ENCODE peak calls at places on chromosomes 3 and 15, in five cellular contexts. C, T, W, D and H are unnamed samples.

GRCh38 chr3:59486468-59486964 is 436.7 kb upstream of the CFAP20DC start:
- DNase-seq in T (no peak), C (no peak), D (no peak), W (no peak), H (no peak)

GRCh38 chr3:11545186-11545851 is 98.4 kb downstream of the VGLL4 start:
- DNase-seq in C (no peak), W (no peak), D (peak; percentile 67), T (no peak), H (no peak)

GRCh38 chr3:16148783-16149182 is 25.7 kb upstream of the GALNT15 start:
- DNase-seq in D (peak; percentile 92), T (peak; percentile 91), C (peak; percentile 94), W (peak; percentile 94), H (no peak)

GRCh38 chr15:93362821-93363220 is 273.8 kb upstream of the RGMA start:
- DNase-seq in W (no peak), D (no peak), C (no peak), T (no peak), H (no peak)

GRCh38 chr3:191388823-191389222 is 58.5 kb upstream of the UTS2B start:
- DNase-seq in W (no peak), C (no peak), T (no peak), D (no peak), H (no peak)

GRCh38 chr3:122907471-122907870 is 112.6 kb downstream of the SLC49A4 start:
- DNase-seq in T (no peak), C (no peak), W (no peak), D (no peak), H (no peak)

GRCh38 chr3:157573281-157573680 is 70.1 kb upstream of the VEPH1 start:
- DNase-seq in W (no peak), T (peak; percentile 40), C (peak; percentile 75), D (no peak), H (no peak)

GRCh38 chr3:71185733-71186455 is 397.6 kb downstream of the FOXP1 start:
- DNase-seq in T (no peak), C (no peak), W (no peak), D (no peak), H (no peak)

GRCh38 chr3:113673593-113673992 is 22.8 kb downstream of the USF3 start:
- DNase-seq in W (no peak), T (no peak), C (no peak), D (no peak), H (no peak)

GRCh38 chr3:159616234-159616825 is 372.3 kb upstream of the IL12A start:
- DNase-seq in T (no peak), D (no peak), C (peak; percentile 66), W (no peak), H (peak; percentile 27)

GRCh38 chr15:99443056-99443756 is 122.6 kb upstream of the MEF2A start:
- DNase-seq in D (no peak), T (no peak), W (peak; percentile 3), C (no peak), H (peak; percentile 8)

GRCh38 chr3:14491396-14492190 is 48.5 kb downstream of the GRIP2 start:
- DNase-seq in T (no peak), W (no peak), C (no peak), D (peak; percentile 36), H (no peak)

GRCh38 chr15:76393614-76394013 is 57.0 kb downstream of the ISL2 start:
- DNase-seq in C (no peak), T (peak; percentile 66), D (no peak), W (no peak), H (no peak)

GRCh38 chr15:45134682-45135604 is 5.1 kb downstream of the DUOX1 start:
- DNase-seq in D (no peak), C (no peak), W (no peak), T (no peak), H (no peak)

GRCh38 chr15:50315814-50316630 is 39.0 kb downstream of the GABPB1 start:
- DNase-seq in T (peak; percentile 16), W (no peak), C (peak; percentile 58), D (no peak), H (no peak)

GRCh38 chr3:188776447-188776846 is 395.3 kb upstream of the TPRG1 start:
- DNase-seq in C (peak; percentile 74), W (no peak), D (no peak), T (no peak), H (no peak)

GRCh38 chr3:48662753-48663488 is at the start of gene CELSR3:
- DNase-seq in W (peak; percentile 49), T (peak; percentile 85), D (no peak), C (peak; percentile 91), H (peak; percentile 74)

GRCh38 chr3:58038675-58039302 is 30.6 kb downstream of the FLNB start:
- DNase-seq in W (no peak), D (no peak), C (peak; percentile 57), T (no peak), H (no peak)

GRCh38 chr3:171459130-171459941 is 869 bp downstream of the TNIK start:
- DNase-seq in C (peak; percentile 23), D (peak; percentile 63), W (peak; percentile 17), T (no peak), H (peak; percentile 38)

GRCh38 chr3:143998266-143998665 is 26.6 kb downstream of the DIPK2A start:
- DNase-seq in W (peak; percentile 7), T (no peak), C (peak; percentile 28), D (no peak), H (no peak)

GRCh38 chr3:4271834-4272233 is 31.3 kb upstream of the SETMAR start:
- DNase-seq in W (peak; percentile 28), T (peak; percentile 2), D (no peak), C (peak; percentile 26), H (no peak)

GRCh38 chr3:189632238-189632637 is 1.0 kb downstream of the TP63 start:
- DNase-seq in T (no peak), D (no peak), C (no peak), W (no peak), H (no peak)

GRCh38 chr3:17645074-17645698 is 97.2 kb downstream of the TBC1D5 start:
- DNase-seq in C (peak; percentile 76), D (no peak), T (peak; percentile 51), W (peak; percentile 69), H (no peak)

GRCh38 chr3:17258823-17259436 is 374.2 kb downstream of the PLCL2 start:
- DNase-seq in W (peak; percentile 39), T (no peak), D (no peak), C (peak; percentile 35), H (no peak)

GRCh38 chr3:149480326-149481017 is 6.0 kb downstream of the TM4SF4 start:
- DNase-seq in D (peak; percentile 75), T (peak; percentile 61), W (peak; percentile 91), C (peak; percentile 83), H (peak; percentile 74)

GRCh38 chr3:17580901-17581300 is 161.5 kb downstream of the TBC1D5 start:
- DNase-seq in D (no peak), C (no peak), T (no peak), W (no peak), H (no peak)

GRCh38 chr3:116154389-116154788 is 290.9 kb downstream of the LSAMP start:
- DNase-seq in T (no peak), C (no peak), D (no peak), W (no peak), H (no peak)

DNA sequence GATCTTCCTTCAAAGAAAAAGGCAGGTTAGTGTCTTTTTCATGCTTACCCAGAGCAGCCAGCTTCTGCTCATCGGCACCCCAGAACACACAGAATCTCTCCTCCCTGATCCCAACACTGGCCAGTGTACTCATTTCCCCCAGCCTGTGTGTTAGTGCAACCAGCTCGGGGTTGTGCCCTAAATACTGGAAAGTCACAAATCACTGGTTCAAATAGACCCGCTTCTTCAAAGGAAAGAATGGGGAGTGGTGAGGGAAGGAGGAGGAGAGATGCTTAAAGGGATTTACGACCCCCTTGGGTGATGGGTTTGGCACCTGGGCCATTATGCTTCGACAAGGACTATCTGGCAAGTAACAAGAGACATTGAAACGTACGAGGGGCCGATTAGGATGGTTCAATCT is 114.0 kb downstream of the FOXB1 start:
- DNase-seq in C (no peak), W (no peak), D (no peak), T (no peak), H (no peak)
- H3K4me3 ChIP-seq in C (no peak overlapping the region), W (no peak overlapping the region), D (no peak overlapping the region), T (no peak overlapping the region), H (no peak overlapping the region)

DNA sequence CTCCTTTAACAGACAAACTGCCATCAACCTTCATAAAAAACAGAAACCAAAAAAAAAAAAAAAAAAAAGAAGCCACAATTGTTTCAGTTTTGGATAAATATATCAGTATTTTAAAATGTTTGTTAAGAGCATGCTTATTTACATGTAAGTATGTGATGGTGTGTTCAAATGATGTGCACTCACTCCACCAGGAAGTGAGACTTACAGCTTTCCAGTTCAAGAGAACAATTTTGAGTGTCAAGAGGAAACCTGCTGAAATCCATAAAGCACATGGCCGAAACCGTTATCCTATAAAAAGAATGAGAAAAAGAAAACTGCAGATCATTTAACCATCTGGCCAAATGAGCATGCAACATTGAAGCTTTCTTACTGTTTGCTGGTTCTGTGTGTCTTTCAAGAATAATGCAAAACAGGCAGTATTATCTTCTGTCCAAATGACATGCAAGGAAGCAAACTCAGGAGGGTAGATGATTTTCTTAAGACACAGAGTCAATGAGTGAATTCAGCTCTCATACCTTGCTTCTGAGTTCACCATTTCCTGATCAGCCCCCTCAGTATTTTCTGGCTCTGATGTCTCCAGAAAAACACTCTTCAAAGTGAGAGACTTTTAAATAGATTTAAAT is 26.3 kb downstream of the GABRR3 start:
- DNase-seq in T (no peak), C (no peak), W (no peak), D (no peak), H (no peak)
- H3K4me3 ChIP-seq in T (no peak overlapping the region), C (no peak overlapping the region), W (no peak overlapping the region), D (no peak overlapping the region), H (no peak overlapping the region)

GRCh38 chr3:42066516-42067181 is 24.5 kb upstream of the TRAK1 start:
- DNase-seq in D (no peak), W (no peak), T (no peak), C (peak; percentile 90), H (no peak)
- H3K4me3 ChIP-seq in D (no peak overlapping the region), W (no peak overlapping the region), T (no peak overlapping the region), C (no peak overlapping the region), H (no peak overlapping the region)

DNA sequence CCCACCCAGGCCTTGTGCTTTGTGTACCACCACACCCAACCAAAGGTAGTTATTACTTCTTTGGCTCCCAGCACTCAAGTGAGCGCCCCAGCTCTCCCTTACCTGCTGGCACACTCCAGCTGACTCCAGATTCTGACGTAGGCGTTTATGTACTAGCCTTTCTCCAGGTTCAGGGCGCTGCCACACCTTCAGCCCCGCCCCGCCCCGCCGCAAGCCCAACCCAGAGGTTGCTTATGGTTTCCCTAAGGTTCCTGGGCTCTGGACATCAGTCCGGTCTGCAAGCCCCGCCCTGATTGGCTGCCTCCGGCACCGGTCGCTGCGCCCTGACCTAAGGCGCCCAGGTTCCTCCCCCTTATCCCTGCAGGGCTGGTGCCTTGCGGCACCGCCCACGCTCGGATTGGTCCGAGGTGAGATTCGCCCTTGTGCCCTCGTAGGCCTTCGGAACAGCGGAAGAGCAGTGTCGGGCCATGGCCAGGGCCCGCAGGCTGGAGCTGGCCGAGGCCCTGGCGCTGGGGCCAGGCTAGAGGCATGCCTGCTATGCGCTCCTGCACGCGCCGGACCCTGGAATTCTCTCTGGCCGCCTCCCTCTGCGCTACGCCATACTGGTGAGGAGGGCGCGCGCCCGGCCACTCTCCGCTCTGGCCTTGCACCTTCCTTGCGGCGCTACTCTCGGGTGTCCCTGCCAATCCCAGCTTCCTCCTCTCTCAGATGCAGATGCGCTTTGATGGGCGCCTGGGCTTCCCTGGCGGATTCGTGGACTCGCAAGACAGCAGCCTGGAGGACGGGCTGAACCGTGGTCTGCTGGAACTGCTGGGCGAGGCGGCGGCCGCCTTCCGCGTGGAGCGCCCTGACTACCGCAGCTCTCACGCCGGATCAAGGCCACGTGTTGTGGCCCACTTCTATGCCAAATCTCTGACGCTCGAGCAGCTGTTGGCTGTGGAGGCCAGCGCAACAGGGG is 19.8 kb upstream of the NUDT16 start:
- DNase-seq in W (peak; percentile 47), T (no peak), D (peak; percentile 78), C (peak; percentile 42), H (no peak)
- H3K4me3 ChIP-seq in W (peak overlapping the region; percentile 60), T (peak overlapping the region; percentile 44), D (peak overlapping the region; percentile 55), C (peak overlapping the region; percentile 55), H (peak overlapping the region; percentile 58)